ENCODE peak calls at places on chromosome 4, in five cellular contexts. One of them, this sample, is unnamed.
A peak's percentile ranks its signal among the peaks of the same experiment; 100 is the strongest.

GRCh38 chr4:138049350-138049749 is 192.8 kb downstream of the SLC7A11 start:
- DNase-seq in GM12878: no peak
- DNase-seq in SK-N-SH: no peak
- DNase-seq in HepG2: no peak
- DNase-seq in K562: no peak
- DNase-seq in this sample: no peak

GRCh38 chr4:97498875-97499274 is 644.4 kb downstream of the STPG2 start:
- DNase-seq in K562: no peak
- DNase-seq in HepG2: no peak
- DNase-seq in GM12878: no peak
- DNase-seq in SK-N-SH: no peak
- DNase-seq in this sample: no peak

GRCh38 chr4:115453416-115453815 is 340.0 kb upstream of the NDST4 start:
- DNase-seq in GM12878: no peak
- DNase-seq in SK-N-SH: no peak
- DNase-seq in HepG2: no peak
- DNase-seq in K562: no peak
- DNase-seq in this sample: no peak

GRCh38 chr4:99863804-99864203 is 30.4 kb downstream of the LAMTOR3 start:
- DNase-seq in K562: no peak
- DNase-seq in SK-N-SH: no peak
- DNase-seq in HepG2: no peak
- DNase-seq in GM12878: no peak
- DNase-seq in this sample: no peak

GRCh38 chr4:147174561-147174960 is 228.9 kb upstream of the TTC29 start:
- DNase-seq in GM12878: no peak
- DNase-seq in SK-N-SH: no peak
- DNase-seq in K562: no peak
- DNase-seq in HepG2: no peak
- DNase-seq in this sample: no peak

GRCh38 chr4:8391972-8392371 is 48.6 kb downstream of the ACOX3 start:
- DNase-seq in K562: no peak
- DNase-seq in SK-N-SH: no peak
- DNase-seq in GM12878: peak; percentile 60
- DNase-seq in HepG2: no peak
- DNase-seq in this sample: no peak

GRCh38 chr4:41420576-41420975 is 117.4 kb upstream of the LIMCH1 start:
- DNase-seq in SK-N-SH: no peak
- DNase-seq in GM12878: no peak
- DNase-seq in HepG2: no peak
- DNase-seq in K562: no peak
- DNase-seq in this sample: no peak

GRCh38 chr4:106444557-106444956 is 76.0 kb upstream of the GIMD1 start:
- DNase-seq in GM12878: no peak
- DNase-seq in K562: no peak
- DNase-seq in HepG2: peak; percentile 24
- DNase-seq in SK-N-SH: no peak
- DNase-seq in this sample: no peak

GRCh38 chr4:121668368-121669162 is 28.2 kb downstream of the ANXA5 start:
- DNase-seq in SK-N-SH: no peak
- DNase-seq in K562: no peak
- DNase-seq in GM12878: no peak
- DNase-seq in HepG2: no peak
- DNase-seq in this sample: no peak

GRCh38 chr4:185205697-185206342 is 2.0 kb upstream of the CFAP97 start:
- DNase-seq in GM12878: no peak
- DNase-seq in K562: no peak
- DNase-seq in HepG2: no peak
- DNase-seq in SK-N-SH: no peak
- DNase-seq in this sample: no peak

GRCh38 chr4:23889814-23890269 is at the start of gene PPARGC1A:
- DNase-seq in SK-N-SH: peak; percentile 11
- DNase-seq in K562: peak; percentile 10
- DNase-seq in HepG2: peak; percentile 80
- DNase-seq in GM12878: no peak
- DNase-seq in this sample: peak; percentile 50

GRCh38 chr4:3387943-3388348 is 53.8 kb upstream of the HGFAC start:
- DNase-seq in SK-N-SH: peak; percentile 44
- DNase-seq in K562: no peak
- DNase-seq in GM12878: no peak
- DNase-seq in HepG2: no peak
- DNase-seq in this sample: no peak

GRCh38 chr4:123418486-123418931 is 21.9 kb downstream of the SPRY1 start:
- DNase-seq in K562: no peak
- DNase-seq in SK-N-SH: no peak
- DNase-seq in GM12878: no peak
- DNase-seq in HepG2: peak; percentile 97
- DNase-seq in this sample: no peak

GRCh38 chr4:136651278-136651667 is 881.0 kb downstream of the PCDH18 start:
- DNase-seq in GM12878: peak; percentile 23
- DNase-seq in HepG2: no peak
- DNase-seq in K562: no peak
- DNase-seq in SK-N-SH: no peak
- DNase-seq in this sample: no peak

GRCh38 chr4:165588534-165589310 is 209.9 kb downstream of the CPE start:
- DNase-seq in K562: no peak
- DNase-seq in SK-N-SH: no peak
- DNase-seq in GM12878: no peak
- DNase-seq in HepG2: no peak
- DNase-seq in this sample: no peak

GRCh38 chr4:10354746-10355145 is 102.5 kb downstream of the ZNF518B start:
- DNase-seq in SK-N-SH: no peak
- DNase-seq in K562: no peak
- DNase-seq in HepG2: no peak
- DNase-seq in GM12878: no peak
- DNase-seq in this sample: no peak

GRCh38 chr4:103244251-103244650 is 46.1 kb upstream of the CENPE start:
- DNase-seq in HepG2: no peak
- DNase-seq in SK-N-SH: no peak
- DNase-seq in K562: no peak
- DNase-seq in GM12878: no peak
- DNase-seq in this sample: no peak

GRCh38 chr4:37524267-37524666 is 161.9 kb downstream of the RELL1 start:
- DNase-seq in SK-N-SH: no peak
- DNase-seq in K562: no peak
- DNase-seq in HepG2: no peak
- DNase-seq in GM12878: no peak
- DNase-seq in this sample: no peak

DNA sequence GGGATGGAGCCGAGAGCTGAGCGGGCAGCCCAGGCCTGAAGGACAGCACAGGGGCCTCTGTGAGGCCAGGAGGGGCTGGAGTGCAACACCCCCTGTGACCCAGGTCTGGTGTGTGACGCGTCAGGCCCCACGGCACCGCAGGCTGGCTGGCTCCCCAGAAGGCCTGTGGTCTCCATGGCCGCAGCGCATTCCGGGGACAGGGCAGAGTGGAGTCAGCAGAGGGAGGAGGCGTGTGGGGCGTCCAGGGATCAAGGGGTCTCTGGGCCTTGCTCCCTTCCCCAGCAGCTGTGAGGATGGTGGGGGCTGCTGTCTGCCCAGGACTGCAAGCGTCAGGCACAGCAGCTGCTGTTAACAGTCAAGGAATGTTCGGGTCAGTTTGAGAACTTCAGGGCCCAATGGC is 18.1 kb downstream of the PCGF3 start:
- DNase-seq in SK-N-SH: no peak
- DNase-seq in GM12878: no peak
- DNase-seq in K562: no peak
- DNase-seq in HepG2: no peak
- DNase-seq in this sample: no peak
- TF ChIP-seq FOXM1 in SK-N-SH: no peak
- TF ChIP-seq FOXM1 in GM12878: no peak
- TF ChIP-seq FOXM1 in K562: no peak
- TF ChIP-seq FOXM1 in HepG2: no peak
- TF ChIP-seq FOXM1 in this sample: no peak

GRCh38 chr4:35124116-35124515 is 1120.2 kb downstream of the ARAP2 start:
- DNase-seq in HepG2: no peak
- DNase-seq in SK-N-SH: no peak
- DNase-seq in K562: no peak
- DNase-seq in GM12878: no peak
- DNase-seq in this sample: no peak
- TF ChIP-seq FOXM1 in HepG2: no peak
- TF ChIP-seq FOXM1 in SK-N-SH: no peak
- TF ChIP-seq FOXM1 in K562: no peak
- TF ChIP-seq FOXM1 in GM12878: no peak
- TF ChIP-seq FOXM1 in this sample: no peak

GRCh38 chr4:168218663-168219062 is 99.9 kb downstream of the DDX60 start:
- DNase-seq in SK-N-SH: no peak
- DNase-seq in GM12878: no peak
- DNase-seq in HepG2: no peak
- DNase-seq in K562: no peak
- DNase-seq in this sample: no peak
- TF ChIP-seq FOXM1 in SK-N-SH: no peak
- TF ChIP-seq FOXM1 in GM12878: no peak
- TF ChIP-seq FOXM1 in HepG2: no peak
- TF ChIP-seq FOXM1 in K562: no peak
- TF ChIP-seq FOXM1 in this sample: no peak

GRCh38 chr4:175807596-175807995 is 4.5 kb downstream of the GPM6A start:
- DNase-seq in HepG2: no peak
- DNase-seq in SK-N-SH: no peak
- DNase-seq in GM12878: no peak
- DNase-seq in K562: no peak
- DNase-seq in this sample: no peak

GRCh38 chr4:175813841-175814240 is 1.8 kb upstream of the GPM6A start:
- DNase-seq in HepG2: no peak
- DNase-seq in GM12878: no peak
- DNase-seq in SK-N-SH: no peak
- DNase-seq in K562: no peak
- DNase-seq in this sample: no peak

GRCh38 chr4:175810360-175810759 is 1.7 kb downstream of the GPM6A start:
- DNase-seq in SK-N-SH: no peak
- DNase-seq in HepG2: no peak
- DNase-seq in GM12878: no peak
- DNase-seq in K562: no peak
- DNase-seq in this sample: no peak

GRCh38 chr4:175813126-175813715 is 1.2 kb upstream of the GPM6A start:
- DNase-seq in HepG2: no peak
- DNase-seq in K562: no peak
- DNase-seq in GM12878: no peak
- DNase-seq in SK-N-SH: no peak
- DNase-seq in this sample: no peak

DNA sequence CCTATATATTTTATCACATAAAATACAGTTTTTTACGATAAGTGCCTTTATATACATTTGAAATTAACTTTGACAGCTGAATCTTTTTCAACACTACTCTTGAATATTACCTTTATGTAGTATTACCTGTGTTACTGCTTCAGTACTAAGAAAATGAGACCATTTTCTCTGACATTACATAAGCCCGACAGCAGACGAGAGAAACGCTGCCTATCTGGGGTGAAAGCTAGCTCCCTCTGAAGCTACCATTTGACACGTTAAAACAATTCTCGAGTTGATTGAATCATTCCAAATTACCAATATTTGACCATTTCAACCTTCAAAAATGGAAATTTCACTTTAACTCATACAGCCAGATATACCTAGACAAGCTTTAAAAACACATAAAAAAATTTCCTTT is 893 bp downstream of the GPM6A start:
- DNase-seq in HepG2: no peak
- DNase-seq in GM12878: no peak
- DNase-seq in K562: no peak
- DNase-seq in SK-N-SH: no peak
- DNase-seq in this sample: no peak
- TF ChIP-seq FOXM1 in HepG2: no peak
- TF ChIP-seq FOXM1 in GM12878: no peak
- TF ChIP-seq FOXM1 in K562: no peak
- TF ChIP-seq FOXM1 in SK-N-SH: no peak
- TF ChIP-seq FOXM1 in this sample: no peak

DNA sequence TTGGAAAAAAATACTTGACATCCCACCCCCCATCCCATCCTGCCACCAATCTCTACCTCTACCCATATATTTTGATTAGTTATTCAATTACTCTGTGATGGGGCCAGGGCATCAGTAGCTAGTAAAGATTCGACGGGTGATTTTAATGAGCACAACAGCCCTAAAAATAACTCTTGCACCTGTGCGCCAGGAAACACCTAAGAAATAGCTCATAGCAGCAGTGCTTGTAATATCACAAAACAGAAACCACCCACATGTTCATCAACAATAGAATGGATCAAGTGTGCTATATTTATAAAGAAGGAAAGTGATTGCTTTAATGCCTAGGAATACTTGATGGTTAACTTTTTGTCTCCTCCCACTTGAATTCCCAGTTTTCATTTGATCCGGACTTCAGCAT is 225.6 kb upstream of the LCORL start:
- DNase-seq in HepG2: no peak
- DNase-seq in K562: no peak
- DNase-seq in SK-N-SH: no peak
- DNase-seq in GM12878: no peak
- DNase-seq in this sample: no peak
- TF ChIP-seq FOXM1 in HepG2: no peak
- TF ChIP-seq FOXM1 in K562: no peak
- TF ChIP-seq FOXM1 in SK-N-SH: no peak
- TF ChIP-seq FOXM1 in GM12878: no peak
- TF ChIP-seq FOXM1 in this sample: no peak

DNA sequence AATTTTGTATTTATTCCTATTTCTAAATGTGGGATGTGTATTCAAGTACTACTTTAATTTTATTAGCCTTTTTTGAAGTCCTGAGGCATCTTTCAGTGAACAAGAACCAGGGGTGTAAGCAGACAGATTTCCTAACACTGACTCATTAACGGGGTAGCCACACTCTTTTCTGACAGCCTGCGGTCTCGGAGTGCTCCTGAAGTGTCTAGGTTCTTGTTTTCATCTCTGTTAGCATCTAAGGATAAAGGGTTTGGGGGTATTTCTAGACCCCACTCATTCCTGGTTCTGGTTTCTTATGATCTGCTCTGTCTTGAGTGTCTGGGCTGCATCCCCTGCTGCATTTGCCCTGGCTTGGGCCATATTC is 71.9 kb downstream of the GC start:
- DNase-seq in SK-N-SH: no peak
- DNase-seq in K562: no peak
- DNase-seq in GM12878: no peak
- DNase-seq in HepG2: no peak
- DNase-seq in this sample: no peak
- TF ChIP-seq FOXM1 in SK-N-SH: no peak
- TF ChIP-seq FOXM1 in K562: no peak
- TF ChIP-seq FOXM1 in GM12878: no peak
- TF ChIP-seq FOXM1 in HepG2: no peak
- TF ChIP-seq FOXM1 in this sample: no peak

DNA sequence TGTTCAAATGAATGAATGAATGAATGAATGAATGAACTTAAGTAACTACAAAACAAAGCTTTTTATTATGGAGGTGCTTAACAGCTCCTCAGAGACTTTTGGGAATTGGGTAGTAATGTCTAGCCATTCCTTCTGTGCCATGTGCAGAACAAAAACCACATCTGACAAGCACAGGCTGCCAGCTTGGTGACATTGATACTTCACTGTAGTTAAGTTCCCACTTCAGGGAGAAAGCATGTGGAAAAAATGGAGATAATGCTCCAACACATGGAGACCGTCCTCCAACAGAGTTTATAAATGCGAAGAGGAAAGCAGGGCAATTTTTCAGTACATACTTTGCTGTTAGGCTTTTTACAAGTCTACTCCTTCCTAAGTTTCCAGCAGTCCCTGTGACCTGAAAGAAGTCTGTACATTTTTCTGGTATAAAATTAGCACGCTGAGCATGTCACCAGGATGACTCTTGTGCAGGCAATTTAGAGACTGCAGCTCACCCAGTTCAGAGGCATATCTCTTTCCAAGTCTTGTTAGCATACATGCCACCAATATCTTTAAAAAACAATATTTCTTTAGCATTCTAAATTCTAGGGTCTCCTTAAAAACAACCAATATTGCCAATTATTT is 766.9 kb upstream of the IGFBP7 start:
- DNase-seq in SK-N-SH: no peak
- DNase-seq in K562: no peak
- DNase-seq in GM12878: no peak
- DNase-seq in HepG2: no peak
- DNase-seq in this sample: no peak
- TF ChIP-seq FOXM1 in SK-N-SH: no peak
- TF ChIP-seq FOXM1 in K562: no peak
- TF ChIP-seq FOXM1 in GM12878: no peak
- TF ChIP-seq FOXM1 in HepG2: no peak
- TF ChIP-seq FOXM1 in this sample: no peak

This sample was measured in HEK293T.